ENCODE peak calls at places on chromosome 18, in eight cellular contexts. One of them, this sample, is unnamed.

GRCh38 chr18:48842259-48843061 is 108.3 kb downstream of the SMAD7 start:
- DNase-seq in WTC11: no peak
- DNase-seq in lower lobe of right lung: peak
- DNase-seq in progenitor cell of endocrine pancreas: no peak
- DNase-seq in uterus: no peak
- DNase-seq in left ventricle myocardium inferior: no peak
- DNase-seq in cardiac muscle cell: peak
- DNase-seq in PC-9: no peak
- DNase-seq in this sample: peak

GRCh38 chr18:5294113-5294617 is 1.4 kb downstream of the ZBTB14 start:
- DNase-seq in uterus: no peak
- DNase-seq in cardiac muscle cell: peak
- DNase-seq in PC-9: no peak
- DNase-seq in progenitor cell of endocrine pancreas: no peak
- DNase-seq in WTC11: no peak
- DNase-seq in left ventricle myocardium inferior: peak
- DNase-seq in lower lobe of right lung: peak
- DNase-seq in this sample: peak

GRCh38 chr18:51637881-51638280 is 440.4 kb upstream of the MEX3C start:
- DNase-seq in progenitor cell of endocrine pancreas: no peak
- DNase-seq in lower lobe of right lung: no peak
- DNase-seq in WTC11: no peak
- DNase-seq in PC-9: no peak
- DNase-seq in left ventricle myocardium inferior: no peak
- DNase-seq in cardiac muscle cell: no peak
- DNase-seq in uterus: no peak
- DNase-seq in this sample: no peak

GRCh38 chr18:493974-494601 is 6.4 kb downstream of the COLEC12 start:
- DNase-seq in WTC11: no peak
- DNase-seq in cardiac muscle cell: peak
- DNase-seq in progenitor cell of endocrine pancreas: no peak
- DNase-seq in lower lobe of right lung: no peak
- DNase-seq in uterus: no peak
- DNase-seq in left ventricle myocardium inferior: no peak
- DNase-seq in PC-9: no peak
- DNase-seq in this sample: no peak

GRCh38 chr18:48949051-48949605 is 1.6 kb downstream of the SMAD7 start:
- DNase-seq in cardiac muscle cell: no peak
- DNase-seq in WTC11: no peak
- DNase-seq in PC-9: no peak
- DNase-seq in progenitor cell of endocrine pancreas: no peak
- DNase-seq in left ventricle myocardium inferior: no peak
- DNase-seq in lower lobe of right lung: peak
- DNase-seq in uterus: no peak
- DNase-seq in this sample: no peak

GRCh38 chr18:23872701-23873550 is 141.6 kb upstream of the TTC39C start:
- DNase-seq in lower lobe of right lung: no peak
- DNase-seq in uterus: no peak
- DNase-seq in left ventricle myocardium inferior: no peak
- DNase-seq in PC-9: peak
- DNase-seq in cardiac muscle cell: no peak
- DNase-seq in WTC11: no peak
- DNase-seq in progenitor cell of endocrine pancreas: no peak
- DNase-seq in this sample: no peak

GRCh38 chr18:79819951-79820351 is 22.2 kb downstream of the KCNG2 start:
- DNase-seq in WTC11: no peak
- DNase-seq in lower lobe of right lung: no peak
- DNase-seq in cardiac muscle cell: peak
- DNase-seq in uterus: no peak
- DNase-seq in left ventricle myocardium inferior: no peak
- DNase-seq in progenitor cell of endocrine pancreas: no peak
- DNase-seq in PC-9: no peak
- DNase-seq in this sample: no peak

GRCh38 chr18:23196119-23197004 is 61.1 kb downstream of the CABLES1 start:
- DNase-seq in left ventricle myocardium inferior: no peak
- DNase-seq in PC-9: no peak
- DNase-seq in WTC11: peak
- DNase-seq in uterus: no peak
- DNase-seq in lower lobe of right lung: no peak
- DNase-seq in progenitor cell of endocrine pancreas: no peak
- DNase-seq in cardiac muscle cell: no peak
- DNase-seq in this sample: no peak

GRCh38 chr18:25464211-25464610 is 112.2 kb upstream of the ZNF521 start:
- DNase-seq in lower lobe of right lung: no peak
- DNase-seq in PC-9: no peak
- DNase-seq in left ventricle myocardium inferior: no peak
- DNase-seq in uterus: no peak
- DNase-seq in cardiac muscle cell: no peak
- DNase-seq in progenitor cell of endocrine pancreas: no peak
- DNase-seq in WTC11: no peak
- DNase-seq in this sample: no peak

GRCh38 chr18:3083776-3084175 is 70.8 kb upstream of the LPIN2 start:
- DNase-seq in progenitor cell of endocrine pancreas: no peak
- DNase-seq in left ventricle myocardium inferior: no peak
- DNase-seq in lower lobe of right lung: no peak
- DNase-seq in uterus: no peak
- DNase-seq in cardiac muscle cell: no peak
- DNase-seq in PC-9: no peak
- DNase-seq in WTC11: no peak
- DNase-seq in this sample: no peak

GRCh38 chr18:8623549-8624106 is 14.4 kb downstream of the RAB12 start:
- DNase-seq in cardiac muscle cell: no peak
- DNase-seq in WTC11: no peak
- DNase-seq in lower lobe of right lung: peak
- DNase-seq in uterus: no peak
- DNase-seq in progenitor cell of endocrine pancreas: no peak
- DNase-seq in left ventricle myocardium inferior: peak
- DNase-seq in PC-9: peak
- DNase-seq in this sample: no peak

GRCh38 chr18:4797286-4797685 is 342.2 kb upstream of the DLGAP1 start:
- DNase-seq in progenitor cell of endocrine pancreas: no peak
- DNase-seq in PC-9: no peak
- DNase-seq in uterus: no peak
- DNase-seq in WTC11: no peak
- DNase-seq in cardiac muscle cell: no peak
- DNase-seq in left ventricle myocardium inferior: no peak
- DNase-seq in lower lobe of right lung: no peak
- DNase-seq in this sample: no peak

GRCh38 chr18:38545071-38545470 is 979.5 kb upstream of the CELF4 start:
- DNase-seq in cardiac muscle cell: peak
- DNase-seq in left ventricle myocardium inferior: no peak
- DNase-seq in PC-9: no peak
- DNase-seq in progenitor cell of endocrine pancreas: no peak
- DNase-seq in lower lobe of right lung: no peak
- DNase-seq in WTC11: peak
- DNase-seq in uterus: no peak
- DNase-seq in this sample: peak

GRCh38 chr18:13641551-13642439 is 84.6 kb downstream of the FAM210A start:
- DNase-seq in progenitor cell of endocrine pancreas: no peak
- DNase-seq in cardiac muscle cell: peak
- DNase-seq in WTC11: peak
- DNase-seq in left ventricle myocardium inferior: peak
- DNase-seq in uterus: peak
- DNase-seq in PC-9: no peak
- DNase-seq in lower lobe of right lung: no peak
- DNase-seq in this sample: peak

GRCh38 chr18:80171190-80171872 is 62.3 kb downstream of the ADNP2 start:
- DNase-seq in lower lobe of right lung: peak
- DNase-seq in uterus: peak
- DNase-seq in WTC11: peak
- DNase-seq in PC-9: peak
- DNase-seq in progenitor cell of endocrine pancreas: peak
- DNase-seq in left ventricle myocardium inferior: peak
- DNase-seq in cardiac muscle cell: peak
- DNase-seq in this sample: peak

GRCh38 chr18:61544178-61544577 is 210.9 kb downstream of the CDH20 start:
- DNase-seq in PC-9: no peak
- DNase-seq in lower lobe of right lung: no peak
- DNase-seq in WTC11: no peak
- DNase-seq in progenitor cell of endocrine pancreas: no peak
- DNase-seq in left ventricle myocardium inferior: no peak
- DNase-seq in cardiac muscle cell: no peak
- DNase-seq in uterus: no peak
- DNase-seq in this sample: no peak

GRCh38 chr18:38576915-38577314 is 1011.3 kb upstream of the CELF4 start:
- DNase-seq in progenitor cell of endocrine pancreas: no peak
- DNase-seq in PC-9: no peak
- DNase-seq in left ventricle myocardium inferior: no peak
- DNase-seq in uterus: no peak
- DNase-seq in WTC11: no peak
- DNase-seq in lower lobe of right lung: no peak
- DNase-seq in cardiac muscle cell: no peak
- DNase-seq in this sample: no peak

GRCh38 chr18:46166261-46166970 is 62.2 kb downstream of the HAUS1 start:
- DNase-seq in PC-9: no peak
- DNase-seq in left ventricle myocardium inferior: no peak
- DNase-seq in uterus: no peak
- DNase-seq in progenitor cell of endocrine pancreas: no peak
- DNase-seq in cardiac muscle cell: no peak
- DNase-seq in WTC11: peak
- DNase-seq in lower lobe of right lung: no peak
- DNase-seq in this sample: no peak

GRCh38 chr18:9762561-9762960 is 54.5 kb downstream of the RAB31 start:
- DNase-seq in progenitor cell of endocrine pancreas: no peak
- DNase-seq in cardiac muscle cell: no peak
- DNase-seq in uterus: no peak
- DNase-seq in WTC11: no peak
- DNase-seq in left ventricle myocardium inferior: no peak
- DNase-seq in lower lobe of right lung: no peak
- DNase-seq in PC-9: no peak
- DNase-seq in this sample: no peak
- TF ChIP-seq CTCF in progenitor cell of endocrine pancreas: no peak
- TF ChIP-seq CTCF in cardiac muscle cell: no peak
- TF ChIP-seq CTCF in uterus: no peak
- TF ChIP-seq CTCF in WTC11: no peak
- TF ChIP-seq CTCF in left ventricle myocardium inferior: no peak
- TF ChIP-seq CTCF in lower lobe of right lung: no peak
- TF ChIP-seq CTCF in PC-9: no peak
- TF ChIP-seq CTCF in this sample: no peak

GRCh38 chr18:36759167-36759776 is 69.5 kb downstream of the TPGS2 start:
- DNase-seq in WTC11: no peak
- DNase-seq in left ventricle myocardium inferior: no peak
- DNase-seq in lower lobe of right lung: no peak
- DNase-seq in progenitor cell of endocrine pancreas: no peak
- DNase-seq in PC-9: no peak
- DNase-seq in uterus: no peak
- DNase-seq in cardiac muscle cell: no peak
- DNase-seq in this sample: no peak

GRCh38 chr18:36758001-36758400 is 70.8 kb downstream of the TPGS2 start:
- DNase-seq in left ventricle myocardium inferior: no peak
- DNase-seq in cardiac muscle cell: no peak
- DNase-seq in progenitor cell of endocrine pancreas: no peak
- DNase-seq in WTC11: no peak
- DNase-seq in uterus: no peak
- DNase-seq in PC-9: no peak
- DNase-seq in lower lobe of right lung: no peak
- DNase-seq in this sample: no peak

GRCh38 chr18:36757081-36757480 is 71.7 kb downstream of the TPGS2 start:
- DNase-seq in cardiac muscle cell: peak
- DNase-seq in WTC11: no peak
- DNase-seq in uterus: no peak
- DNase-seq in lower lobe of right lung: no peak
- DNase-seq in progenitor cell of endocrine pancreas: no peak
- DNase-seq in PC-9: no peak
- DNase-seq in left ventricle myocardium inferior: no peak
- DNase-seq in this sample: peak

GRCh38 chr18:36758623-36759022 is 70.2 kb downstream of the TPGS2 start:
- DNase-seq in progenitor cell of endocrine pancreas: no peak
- DNase-seq in uterus: no peak
- DNase-seq in cardiac muscle cell: no peak
- DNase-seq in PC-9: no peak
- DNase-seq in left ventricle myocardium inferior: no peak
- DNase-seq in WTC11: no peak
- DNase-seq in lower lobe of right lung: no peak
- DNase-seq in this sample: no peak

DNA sequence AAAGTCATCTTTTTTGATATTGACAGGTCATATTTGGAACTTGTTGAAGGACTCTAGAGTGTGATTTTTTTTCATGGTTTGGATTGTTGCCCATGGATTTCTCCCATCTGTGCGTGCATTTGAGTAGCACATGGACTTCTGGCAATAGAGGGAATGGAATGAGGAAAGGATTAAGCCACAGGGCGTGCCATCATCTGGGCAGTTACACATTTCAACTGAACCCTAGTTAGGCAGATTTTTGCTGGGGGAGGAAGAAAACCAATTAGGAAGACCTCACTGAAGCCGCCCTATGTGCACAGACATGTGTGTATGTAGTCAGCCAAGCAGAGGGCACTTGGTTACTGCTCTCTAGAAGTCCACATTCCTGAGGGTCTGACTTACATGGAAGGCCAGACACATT is 72.5 kb downstream of the TPGS2 start:
- DNase-seq in lower lobe of right lung: no peak
- DNase-seq in WTC11: no peak
- DNase-seq in left ventricle myocardium inferior: no peak
- DNase-seq in progenitor cell of endocrine pancreas: no peak
- DNase-seq in PC-9: peak
- DNase-seq in uterus: no peak
- DNase-seq in cardiac muscle cell: peak
- DNase-seq in this sample: no peak
- TF ChIP-seq CTCF in lower lobe of right lung: no peak
- TF ChIP-seq CTCF in WTC11: no peak
- TF ChIP-seq CTCF in left ventricle myocardium inferior: no peak
- TF ChIP-seq CTCF in progenitor cell of endocrine pancreas: no peak
- TF ChIP-seq CTCF in PC-9: no peak
- TF ChIP-seq CTCF in uterus: no peak
- TF ChIP-seq CTCF in cardiac muscle cell: no peak
- TF ChIP-seq CTCF in this sample: no peak

DNA sequence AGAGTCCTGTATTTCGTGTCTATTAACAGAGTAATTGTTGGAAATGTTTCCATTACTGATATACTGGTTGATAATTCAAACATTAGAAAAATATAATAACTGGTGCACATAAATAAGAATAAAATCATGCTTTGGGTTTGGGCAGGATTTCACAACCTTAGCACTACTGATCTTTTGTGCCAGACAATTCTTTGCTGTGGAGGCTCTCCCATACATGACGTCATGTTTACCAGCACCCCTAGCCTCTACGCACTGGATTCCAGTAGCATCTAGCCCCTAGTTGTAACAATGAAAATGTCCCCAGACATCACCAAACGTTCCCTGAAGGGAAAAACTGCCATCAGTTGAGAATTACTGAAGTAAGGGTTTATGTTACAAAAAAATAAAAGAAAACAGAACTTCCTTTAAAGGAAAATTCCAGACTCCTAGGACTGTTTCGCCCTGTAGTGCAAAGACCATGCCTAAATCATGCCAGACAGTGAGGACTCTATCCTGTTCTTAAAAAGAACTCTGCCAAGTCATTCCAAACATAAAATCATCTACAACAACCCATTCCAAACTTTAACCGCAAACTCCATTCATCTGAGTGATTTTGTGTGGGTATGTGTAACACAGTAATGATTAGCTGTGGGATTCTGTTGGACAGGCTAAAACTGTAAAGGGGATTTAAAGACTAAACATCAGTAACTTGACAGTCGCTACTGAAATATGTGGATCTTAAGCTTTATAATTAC is 313.4 kb upstream of the CCDC68 start:
- DNase-seq in PC-9: no peak
- DNase-seq in uterus: no peak
- DNase-seq in WTC11: no peak
- DNase-seq in left ventricle myocardium inferior: no peak
- DNase-seq in cardiac muscle cell: peak
- DNase-seq in progenitor cell of endocrine pancreas: no peak
- DNase-seq in lower lobe of right lung: no peak
- DNase-seq in this sample: no peak
- TF ChIP-seq CTCF in PC-9: no peak
- TF ChIP-seq CTCF in uterus: no peak
- TF ChIP-seq CTCF in WTC11: no peak
- TF ChIP-seq CTCF in left ventricle myocardium inferior: no peak
- TF ChIP-seq CTCF in cardiac muscle cell: no peak
- TF ChIP-seq CTCF in progenitor cell of endocrine pancreas: no peak
- TF ChIP-seq CTCF in lower lobe of right lung: no peak
- TF ChIP-seq CTCF in this sample: no peak

GRCh38 chr18:32550958-32551357 is 80.3 kb upstream of the GAREM1 start:
- DNase-seq in PC-9: no peak
- DNase-seq in WTC11: peak
- DNase-seq in lower lobe of right lung: no peak
- DNase-seq in left ventricle myocardium inferior: no peak
- DNase-seq in uterus: no peak
- DNase-seq in progenitor cell of endocrine pancreas: no peak
- DNase-seq in cardiac muscle cell: no peak
- DNase-seq in this sample: peak
- TF ChIP-seq CTCF in PC-9: no peak
- TF ChIP-seq CTCF in WTC11: no peak
- TF ChIP-seq CTCF in lower lobe of right lung: no peak
- TF ChIP-seq CTCF in left ventricle myocardium inferior: no peak
- TF ChIP-seq CTCF in uterus: no peak
- TF ChIP-seq CTCF in progenitor cell of endocrine pancreas: peak
- TF ChIP-seq CTCF in cardiac muscle cell: peak
- TF ChIP-seq CTCF in this sample: peak

This sample was measured in endothelial cell.